ENCODE peak calls at places on chromosomes 6 and 20, in seven cellular contexts. H, N, E, O, Z, F and B are unnamed samples.

GRCh38 chr20:51428451-51429143 is 113.9 kb downstream of the NFATC2 start:
- DNase-seq in O (no peak), F (peak), E (peak), Z (no peak), N (no peak), H (no peak), B (no peak)

GRCh38 chr6:73109659-73110058 is 115.6 kb downstream of the KHDC1L start:
- DNase-seq in O (no peak), Z (no peak), F (no peak), E (no peak), N (no peak), H (no peak), B (no peak)

GRCh38 chr6:134936927-134937326 is 13.0 kb downstream of the ALDH8A1 start:
- DNase-seq in E (no peak), Z (no peak), N (peak), F (peak), O (peak), H (no peak), B (peak)

GRCh38 chr6:20202070-20202658 is 10.1 kb downstream of the MBOAT1 start:
- DNase-seq in E (no peak), Z (no peak), H (no peak), F (peak), N (peak), O (no peak), B (peak)

GRCh38 chr6:93337014-93337413 is 82.3 kb downstream of the EPHA7 start:
- DNase-seq in N (no peak), F (no peak), O (no peak), Z (no peak), E (no peak), H (no peak), B (no peak)

GRCh38 chr20:49328790-49329189 is 50.9 kb upstream of the ZNFX1 start:
- DNase-seq in O (no peak), Z (no peak), H (no peak), E (no peak), F (no peak), N (no peak), B (no peak)

GRCh38 chr6:115474443-115475041 is 586.1 kb downstream of the FRK start:
- DNase-seq in F (no peak), N (no peak), E (no peak), H (no peak), Z (no peak), O (no peak), B (no peak)

GRCh38 chr6:52663120-52663934 is 7.6 kb upstream of the TMEM14A start:
- DNase-seq in F (peak), Z (peak), O (peak), E (peak), N (peak), H (peak), B (peak)

GRCh38 chr6:91816335-91816734 is 1229.5 kb upstream of the MAP3K7 start:
- DNase-seq in F (no peak), O (no peak), H (no peak), E (no peak), N (no peak), Z (no peak), B (no peak)

GRCh38 chr6:166567813-166568212 is 18.7 kb downstream of the RAMACL start:
- DNase-seq in Z (no peak), N (no peak), H (no peak), E (no peak), F (no peak), O (no peak), B (no peak)

GRCh38 chr6:108115598-108116058 is 41.1 kb upstream of the OSTM1 start:
- DNase-seq in H (no peak), E (peak), N (no peak), F (peak), Z (no peak), O (no peak), B (peak)

GRCh38 chr6:9121551-9121950 is 686.2 kb upstream of the SLC35B3 start:
- DNase-seq in E (no peak), N (no peak), H (no peak), O (no peak), F (peak), Z (no peak), B (no peak)

GRCh38 chr6:46932941-46933340 is 11.2 kb upstream of the ADGRF5 start:
- DNase-seq in O (no peak), N (no peak), E (no peak), H (no peak), F (peak), Z (no peak), B (no peak)